ENCODE peak calls at places on chromosomes 12 and 14, in eight cellular contexts. I is stimulated activated CD4-positive, alpha-beta T cell treated with anti-CD3 and anti-CD28 coated beads, Interleukin-15, amount 100 ng/mL, for 1 hour; F is M059J; J is substantia nigra; B is mesenchymal stem cell; K is non-pigmented ciliary epithelial cell; E is HT1080; X is breast epithelium. D is an unnamed sample.

GRCh38 chr14:36905272-36906046 is 243.8 kb downstream of the PAX9 start:
- DNase-seq in B (no peak), F (no peak), X (no peak), K (no peak), J (no peak), I (no peak), E (no peak), D (no peak)

GRCh38 chr14:87187787-87188186 is 805.2 kb downstream of the GALC start:
- DNase-seq in X (no peak), E (no peak), F (no peak), K (no peak), J (no peak), I (no peak), B (no peak), D (no peak)

GRCh38 chr14:101737414-101738367 is 23.8 kb upstream of the PPP2R5C start:
- DNase-seq in K (no peak), E (no peak), B (no peak), J (no peak), X (no peak), I (no peak), F (no peak), D (no peak)

GRCh38 chr14:104891664-104892500 is 26.8 kb downstream of the CEP170B start:
- DNase-seq in B (no peak), E (no peak), J (no peak), I (no peak), F (no peak), X (peak; percentile 48), K (no peak), D (no peak)

GRCh38 chr14:55705651-55706340 is 125.8 kb downstream of the KTN1 start:
- DNase-seq in F (no peak), E (no peak), B (no peak), J (no peak), I (no peak), X (peak; percentile 64), K (no peak), D (peak; percentile 95)

GRCh38 chr14:24054646-24055045 is 2.8 kb downstream of the CARMIL3 start:
- DNase-seq in F (no peak), I (no peak), B (no peak), K (no peak), E (no peak), J (no peak), X (no peak), D (no peak)

GRCh38 chr12:110750784-110751461 is 8.2 kb upstream of the PPP1CC start:
- DNase-seq in I (no peak), E (peak; percentile 32), F (peak; percentile 52), X (no peak), K (no peak), J (no peak), B (no peak), D (no peak)

GRCh38 chr14:31926123-31926522 is 151.0 kb upstream of the ARHGAP5 start:
- DNase-seq in X (no peak), K (no peak), E (peak; percentile 55), B (peak; percentile 50), J (no peak), F (peak; percentile 41), I (no peak), D (peak; percentile 57)

GRCh38 chr12:21773263-21773741 is 1.2 kb downstream of the KCNJ8 start:
- DNase-seq in J (no peak), K (no peak), I (no peak), E (no peak), F (no peak), B (no peak), X (no peak), D (peak; percentile 4)

GRCh38 chr14:57714487-57714899 is 151.4 kb downstream of the SLC35F4 start:
- DNase-seq in E (no peak), B (no peak), X (no peak), J (no peak), I (no peak), F (peak; percentile 5), K (no peak), D (peak; percentile 67)

GRCh38 chr12:64780531-64781373 is 21.5 kb upstream of the GNS start:
- DNase-seq in I (no peak), X (no peak), J (no peak), E (peak; percentile 11), K (no peak), B (peak; percentile 26), F (peak; percentile 35), D (no peak)

GRCh38 chr12:123388218-123388947 is 4.5 kb downstream of the KMT5A start:
- DNase-seq in X (peak; percentile 71), J (peak; percentile 80), F (peak; percentile 65), B (peak; percentile 80), E (peak; percentile 43), K (no peak), I (peak; percentile 63), D (peak; percentile 41)

GRCh38 chr14:105492051-105492965 is 1.3 kb downstream of the TEDC1 start:
- DNase-seq in I (no peak), E (no peak), J (no peak), K (no peak), B (no peak), X (no peak), F (no peak), D (no peak)

GRCh38 chr14:94129758-94130414 is 482 bp upstream of the IFI27L2 start:
- DNase-seq in J (no peak), F (peak; percentile 54), I (no peak), K (no peak), X (no peak), B (peak; percentile 62), E (peak; percentile 68), D (peak; percentile 80)

GRCh38 chr12:108846320-108846719 is 11.1 kb downstream of the SSH1 start:
- DNase-seq in E (no peak), K (no peak), X (no peak), F (no peak), J (no peak), I (no peak), B (no peak), D (no peak)

GRCh38 chr14:92729632-92730358 is 18.6 kb downstream of the LGMN start:
- DNase-seq in E (peak; percentile 91), I (no peak), X (no peak), B (peak; percentile 92), F (peak; percentile 85), K (peak; percentile 85), J (no peak), D (peak; percentile 48)

GRCh38 chr12:4293299-4293941 is 19.9 kb downstream of the CCND2 start:
- DNase-seq in J (no peak), E (no peak), K (no peak), B (no peak), X (no peak), F (no peak), I (no peak), D (no peak)

GRCh38 chr12:93879476-93880376 is 202.6 kb downstream of the CRADD start:
- DNase-seq in J (no peak), I (no peak), F (peak; percentile 94), E (peak; percentile 48), B (peak; percentile 58), K (peak; percentile 88), X (no peak), D (no peak)

GRCh38 chr12:83784298-83784890 is 1097.7 kb downstream of the TMTC2 start:
- DNase-seq in F (no peak), K (no peak), I (no peak), X (no peak), J (no peak), B (no peak), E (peak; percentile 3), D (peak; percentile 1)

GRCh38 chr12:65649126-65649525 is 175.2 kb upstream of the HMGA2 start:
- DNase-seq in J (no peak), I (no peak), K (peak; percentile 100), B (peak; percentile 94), X (no peak), E (peak; percentile 99), F (peak; percentile 98), D (peak; percentile 100)

GRCh38 chr12:111248981-111249380 is 119.9 kb downstream of the PHETA1 start:
- DNase-seq in J (no peak), I (no peak), X (no peak), F (peak; percentile 39), K (no peak), E (peak; percentile 31), B (no peak), D (peak; percentile 76)

GRCh38 chr14:32078030-32078793 is 1.1 kb downstream of the ARHGAP5 start:
- DNase-seq in I (no peak), K (no peak), X (no peak), E (peak; percentile 44), J (peak; percentile 49), B (peak; percentile 63), F (peak; percentile 61), D (no peak)

GRCh38 chr14:99242816-99243795 is 28.9 kb downstream of the BCL11B start:
- DNase-seq in F (no peak), B (no peak), X (no peak), I (no peak), K (no peak), J (no peak), E (no peak), D (peak; percentile 16)

GRCh38 chr14:75452324-75452723 is 24.5 kb downstream of the JDP2 start:
- DNase-seq in X (no peak), F (peak; percentile 29), I (no peak), J (no peak), E (no peak), B (no peak), K (no peak), D (no peak)

GRCh38 chr12:40171501-40171900 is 53.3 kb upstream of the LRRK2 start:
- DNase-seq in F (peak; percentile 1), J (no peak), B (no peak), K (no peak), X (no peak), E (peak; percentile 16), I (no peak), D (peak; percentile 35)